ENCODE peak calls at places on chromosomes 13 and 19, in seven cellular contexts. D, F, M, Z, L, N and Q are unnamed samples.

GRCh38 chr13:40780822-40781401 is 8.5 kb upstream of the SLC25A15 start:
- DNase-seq in F (no peak), L (no peak), M (no peak), Z (no peak), D (peak; percentile 6), N (no peak), Q (peak; percentile 69)

GRCh38 chr13:41648314-41648935 is 191.1 kb downstream of the RGCC start:
- DNase-seq in Z (no peak), M (no peak), N (no peak), F (no peak), L (no peak), D (peak; percentile 86), Q (no peak)

GRCh38 chr19:2726904-2727639 is 5.9 kb upstream of the DIRAS1 start:
- DNase-seq in N (no peak), M (no peak), D (no peak), L (no peak), F (peak; percentile 34), Z (no peak), Q (no peak)

GRCh38 chr13:76848596-76848995 is 37.6 kb downstream of the KCTD12 start:
- DNase-seq in Z (peak; percentile 72), L (no peak), D (peak; percentile 73), N (no peak), M (no peak), F (no peak), Q (no peak)

GRCh38 chr13:107803822-107804495 is 411.4 kb downstream of the LIG4 start:
- DNase-seq in Z (no peak), L (no peak), D (no peak), F (no peak), N (no peak), M (no peak), Q (no peak)

GRCh38 chr13:51832471-51833152 is 12.4 kb downstream of the TMEM272 start:
- DNase-seq in Z (no peak), M (no peak), F (no peak), L (no peak), N (no peak), D (peak; percentile 55), Q (peak; percentile 40)

GRCh38 chr19:18291019-18291524 is 9.7 kb upstream of the JUND start:
- DNase-seq in N (no peak), D (no peak), F (no peak), M (no peak), Z (no peak), L (no peak), Q (no peak)

GRCh38 chr13:87656311-87656710 is 14.9 kb upstream of the SLITRK5 start:
- DNase-seq in Z (no peak), D (no peak), M (no peak), N (no peak), F (no peak), L (no peak), Q (no peak)

GRCh38 chr19:56108447-56109195 is 12.5 kb downstream of the ZNF787 start:
- DNase-seq in F (no peak), L (no peak), N (no peak), D (peak; percentile 76), M (no peak), Z (peak; percentile 64), Q (no peak)

GRCh38 chr19:3407556-3408516 is 41.5 kb downstream of the NFIC start:
- DNase-seq in F (no peak), L (peak; percentile 61), N (no peak), Z (peak; percentile 88), M (no peak), D (no peak), Q (no peak)

GRCh38 chr19:18160792-18161690 is 8.1 kb downstream of the PIK3R2 start:
- DNase-seq in L (no peak), N (peak; percentile 85), F (peak; percentile 77), Z (peak; percentile 88), D (peak; percentile 57), M (peak; percentile 19), Q (peak; percentile 93)

GRCh38 chr13:32894589-32895001 is 121.6 kb upstream of the KL start:
- DNase-seq in L (no peak), N (no peak), M (peak; percentile 41), F (no peak), D (peak; percentile 83), Z (no peak), Q (no peak)

GRCh38 chr19:29622191-29623070 is 16.3 kb downstream of the POP4 start:
- DNase-seq in D (peak; percentile 54), F (no peak), L (no peak), M (no peak), Z (peak; percentile 29), N (peak; percentile 46), Q (no peak)

GRCh38 chr19:33267706-33268105 is 34.6 kb downstream of the CEBPA start:
- DNase-seq in L (no peak), N (no peak), F (no peak), D (no peak), Z (no peak), M (no peak), Q (no peak)

GRCh38 chr13:76696370-76696769 is 189.8 kb downstream of the KCTD12 start:
- DNase-seq in N (no peak), F (no peak), D (peak; percentile 42), L (no peak), Z (no peak), M (no peak), Q (no peak)

GRCh38 chr13:26557393-26558073 is at the start of gene WASF3:
- DNase-seq in Z (peak; percentile 97), N (no peak), D (peak; percentile 93), M (peak; percentile 74), L (peak; percentile 93), F (peak; percentile 97), Q (peak; percentile 97)

GRCh38 chr13:20121154-20121515 is 39.7 kb downstream of the GJA3 start:
- DNase-seq in D (no peak), Z (no peak), N (no peak), F (no peak), L (no peak), M (no peak), Q (no peak)

GRCh38 chr19:48490980-48491792 is 20.4 kb downstream of the LMTK3 start:
- DNase-seq in D (no peak), F (peak; percentile 78), L (no peak), N (peak; percentile 47), M (no peak), Z (peak; percentile 43), Q (no peak)

GRCh38 chr19:45663800-45664199 is 4.2 kb upstream of the GIPR start:
- DNase-seq in D (no peak), M (no peak), Z (no peak), L (no peak), F (no peak), N (no peak), Q (no peak)

GRCh38 chr19:4722671-4723464 is 774 bp downstream of the DPP9 start:
- DNase-seq in M (peak; percentile 47), Z (peak; percentile 78), L (no peak), F (no peak), N (peak; percentile 27), D (peak; percentile 83), Q (no peak)

GRCh38 chr19:48390188-48391099 is 907 bp downstream of the KDELR1 start:
- DNase-seq in L (peak; percentile 29), M (no peak), D (peak; percentile 58), N (peak; percentile 64), Z (peak; percentile 81), F (peak; percentile 81), Q (peak; percentile 92)

GRCh38 chr13:112204881-112205327 is 138.0 kb downstream of the SOX1 start:
- DNase-seq in M (no peak), F (peak; percentile 72), Z (no peak), N (no peak), L (no peak), D (no peak), Q (no peak)

GRCh38 chr13:52845766-52846566 is 2.5 kb downstream of the PCDH8 start:
- DNase-seq in N (no peak), F (peak; percentile 84), D (peak; percentile 8), L (peak; percentile 23), M (no peak), Z (peak; percentile 48), Q (no peak)

GRCh38 chr19:16541526-16542044 is 652 bp downstream of the CHERP start:
- DNase-seq in N (no peak), F (no peak), Z (peak; percentile 26), L (no peak), M (no peak), D (peak; percentile 30), Q (no peak)

GRCh38 chr19:16542894-16543498 is 759 bp upstream of the CHERP start:
- DNase-seq in F (no peak), L (no peak), D (peak; percentile 6), N (no peak), Z (no peak), M (no peak), Q (no peak)

GRCh38 chr19:16544468-16545231 is 2.4 kb upstream of the CHERP start:
- DNase-seq in Z (no peak), L (no peak), D (no peak), M (no peak), N (no peak), F (no peak), Q (no peak)

GRCh38 chr19:16540948-16541347 is 1.3 kb downstream of the CHERP start:
- DNase-seq in N (no peak), Z (no peak), L (no peak), F (no peak), D (no peak), M (no peak), Q (no peak)

GRCh38 chr19:16542045-16542893 is at the start of gene CHERP:
- DNase-seq in Z (peak; percentile 98), L (peak; percentile 90), F (peak; percentile 89), D (peak; percentile 93), N (peak; percentile 91), M (peak; percentile 81), Q (peak; percentile 98)
- TF ChIP-seq CTCF in Z (no peak), L (no peak), F (no peak), D (no peak), N (no peak), M (no peak), Q (no peak)

GRCh38 chr19:7386769-7387168 is 38.0 kb downstream of the ARHGEF18 start:
- DNase-seq in M (no peak), N (no peak), D (no peak), L (no peak), F (no peak), Z (no peak), Q (no peak)
- TF ChIP-seq CTCF in M (no peak), N (no peak), D (no peak), L (no peak), F (no peak), Z (no peak), Q (no peak)

GRCh38 chr13:46554971-46555370 is 2.0 kb downstream of the LRCH1 start:
- DNase-seq in D (peak; percentile 49), F (no peak), M (no peak), N (no peak), L (no peak), Z (no peak), Q (no peak)
- TF ChIP-seq CTCF in D (no peak), F (no peak), M (no peak), N (no peak), L (no peak), Z (no peak), Q (no peak)

DNA sequence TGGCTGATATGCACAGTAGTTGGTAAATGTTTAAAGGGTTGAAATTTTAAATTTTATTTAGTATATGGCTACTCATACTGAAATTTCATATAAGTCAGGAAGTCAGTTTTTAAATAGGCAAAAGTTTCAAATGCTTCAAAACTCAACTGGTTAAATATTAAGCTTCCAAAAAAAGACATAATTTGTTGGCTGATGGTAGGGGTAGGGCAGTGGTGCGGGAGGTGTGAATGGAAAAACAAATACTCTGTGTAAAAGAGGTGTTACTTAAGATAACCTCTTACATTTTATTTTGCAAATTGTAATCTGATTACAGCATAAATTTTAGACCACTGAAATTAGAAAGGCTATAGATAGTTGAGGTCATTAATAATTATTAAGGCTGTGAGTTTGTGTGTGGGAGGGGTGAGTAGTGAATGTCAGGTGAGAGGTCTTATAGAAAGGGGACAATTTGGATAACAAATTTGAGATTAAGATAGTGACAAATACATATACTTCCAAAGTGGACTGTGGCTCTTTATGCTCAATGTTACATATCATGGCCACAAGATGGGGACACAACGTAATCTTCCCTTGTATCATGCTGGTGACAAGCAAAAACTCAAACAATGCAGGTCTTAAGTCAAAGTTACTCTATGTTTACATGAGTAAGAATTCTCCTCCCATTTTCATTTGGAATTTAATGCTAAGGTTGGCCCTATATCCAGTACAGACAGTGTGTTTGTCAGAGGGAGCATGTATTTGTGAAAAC is 36.6 kb upstream of the OXGR1 start:
- DNase-seq in M (no peak), L (no peak), F (no peak), Z (no peak), D (peak; percentile 87), N (no peak), Q (no peak)
- TF ChIP-seq CTCF in M (peak; percentile 23), L (peak; percentile 28), F (no peak), Z (no peak), D (peak; percentile 48), N (no peak), Q (peak; percentile 63)